ENCODE peak calls at places on chromosome 14, in eight cellular contexts. N, W, K, U, E, Q, P and D are unnamed samples.

GRCh38 chr14:21020977-21021545 is 3.8 kb downstream of the NDRG2 start:
- DNase-seq in N (no peak), W (no peak), K (no peak), U (no peak), E (no peak), Q (no peak), P (no peak), D (no peak)

GRCh38 chr14:30443368-30444007 is 115.5 kb upstream of the G2E3 start:
- DNase-seq in N (peak; percentile 37), W (no peak), K (peak; percentile 23), U (peak; percentile 50), E (no peak), Q (peak; percentile 60), P (peak; percentile 46), D (peak; percentile 57)

GRCh38 chr14:70064111-70064885 is 124.5 kb downstream of the SLC8A3 start:
- DNase-seq in N (no peak), W (no peak), K (no peak), U (no peak), E (no peak), Q (no peak), P (peak; percentile 8), D (no peak)

GRCh38 chr14:53109028-53109687 is 44.0 kb downstream of the DDHD1 start:
- DNase-seq in N (peak; percentile 75), W (peak; percentile 14), K (peak; percentile 38), U (no peak), E (no peak), Q (no peak), P (no peak), D (no peak)

GRCh38 chr14:99475660-99476059 is 5.0 kb downstream of the SETD3 start:
- DNase-seq in N (no peak), W (no peak), K (no peak), U (no peak), E (no peak), Q (no peak), P (no peak), D (no peak)

GRCh38 chr14:91872517-91873470 is 5.5 kb upstream of the TC2N start:
- DNase-seq in N (no peak), W (peak; percentile 51), K (no peak), U (no peak), E (peak; percentile 58), Q (no peak), P (peak; percentile 83), D (no peak)

GRCh38 chr14:102200690-102201368 is 61.1 kb downstream of the WDR20 start:
- DNase-seq in N (no peak), W (peak; percentile 42), K (no peak), U (no peak), E (no peak), Q (no peak), P (peak; percentile 21), D (no peak)

GRCh38 chr14:49966304-49966809 is 73.5 kb downstream of the ARF6 start:
- DNase-seq in N (no peak), W (no peak), K (no peak), U (peak; percentile 54), E (no peak), Q (no peak), P (no peak), D (no peak)

GRCh38 chr14:24938593-24938992 is 111.4 kb downstream of the STXBP6 start:
- DNase-seq in N (no peak), W (no peak), K (peak; percentile 29), U (no peak), E (no peak), Q (no peak), P (peak; percentile 31), D (no peak)

GRCh38 chr14:36856095-36856878 is 194.6 kb downstream of the PAX9 start:
- DNase-seq in N (no peak), W (no peak), K (no peak), U (peak; percentile 28), E (no peak), Q (no peak), P (no peak), D (no peak)